ENCODE peak calls at places on chromosome X, in five cellular contexts. L is GM13976; A is kidney; I is Caki2; V is stimulated activated CD8-positive, alpha-beta memory T cell treated with anti-CD3 and anti-CD28 coated beads, Interleukin-2, amount 100 ng/mL, for 48 hours. H is an unnamed sample.

GRCh38 chrX:7904557-7904956 is 22.7 kb downstream of the PNPLA4 start:
- DNase-seq in L (no peak), A (no peak), I (no peak), V (no peak), H (no peak)

GRCh38 chrX:53682885-53683555 is 3.5 kb downstream of the HUWE1 start:
- DNase-seq in L (peak; percentile 23), A (no peak), I (peak; percentile 50), V (no peak), H (no peak)

GRCh38 chrX:107542500-107542899 is 85.8 kb upstream of the PRPS1 start:
- DNase-seq in L (no peak), A (no peak), I (no peak), V (no peak), H (no peak)

GRCh38 chrX:63656871-63657580 is 128.0 kb downstream of the ARHGEF9 start:
- DNase-seq in L (no peak), A (no peak), I (no peak), V (no peak), H (no peak)

GRCh38 chrX:106903291-106903820 is at the start of gene RIPPLY1:
- DNase-seq in L (no peak), A (no peak), I (no peak), V (no peak), H (no peak)

GRCh38 chrX:40090050-40090804 is 7.5 kb downstream of the BCOR start:
- DNase-seq in L (no peak), A (peak; percentile 84), I (no peak), V (no peak), H (no peak)

GRCh38 chrX:18886344-18887161 is 97.4 kb downstream of the PHKA2 start:
- DNase-seq in L (peak; percentile 80), A (peak; percentile 95), I (peak; percentile 72), V (peak; percentile 22), H (no peak)

GRCh38 chrX:28847423-28847822 is 260.2 kb downstream of the IL1RAPL1 start:
- DNase-seq in L (no peak), A (peak; percentile 28), I (peak; percentile 36), V (no peak), H (no peak)

GRCh38 chrX:48937065-48937907 is 18.5 kb upstream of the PIM2 start:
- DNase-seq in L (peak; percentile 70), A (peak; percentile 90), I (no peak), V (peak; percentile 89), H (no peak)

GRCh38 chrX:106042296-106042695 is 3.8 kb upstream of the SERPINA7 start:
- DNase-seq in L (no peak), A (no peak), I (peak; percentile 3), V (no peak), H (no peak)

GRCh38 chrX:72141372-72142004 is 9.8 kb upstream of the RTL5 start:
- DNase-seq in L (no peak), A (no peak), I (no peak), V (no peak), H (no peak)

GRCh38 chrX:11239230-11239629 is 54.0 kb upstream of the AMELX start:
- DNase-seq in L (peak; percentile 31), A (no peak), I (no peak), V (no peak), H (no peak)